ENCODE peak calls at places on chromosomes 7 and 10, in four cellular contexts. J is T-helper 1 cell, A is SK-N-DZ, V is aorta. F is an unnamed sample.

GRCh38 chr10:12228851-12229250 is 32.9 kb downstream of the CDC123 start:
- DNase-seq in V (no peak), A (no peak), J (no peak), F (no peak)

GRCh38 chr10:34303022-34303421 is 512.1 kb downstream of the PARD3 start:
- DNase-seq in A (no peak), J (no peak), V (no peak), F (no peak)

GRCh38 chr10:114491933-114492332 is 87.6 kb upstream of the AFAP1L2 start:
- DNase-seq in J (no peak), V (no peak), A (no peak), F (no peak)

GRCh38 chr7:158167373-158167772 is 420.2 kb downstream of the PTPRN2 start:
- DNase-seq in A (no peak), J (no peak), V (no peak), F (no peak)

GRCh38 chr7:35253680-35254495 is at the start of gene TBX20:
- DNase-seq in J (peak; percentile 61), A (peak; percentile 84), V (peak; percentile 61), F (no peak)

GRCh38 chr10:86972613-86973380 is 4.5 kb downstream of the ADIRF start:
- DNase-seq in V (no peak), J (no peak), A (no peak), F (no peak)

GRCh38 chr10:27285093-27285492 is 44.5 kb upstream of the ACBD5 start:
- DNase-seq in J (peak; percentile 46), V (no peak), A (no peak), F (peak; percentile 9)

GRCh38 chr10:110568055-110568735 is 700 bp downstream of the SMC3 start:
- DNase-seq in A (peak; percentile 45), V (no peak), J (peak; percentile 69), F (peak; percentile 35)

GRCh38 chr10:94065344-94065743 is 71.6 kb downstream of the PLCE1 start:
- DNase-seq in J (no peak), V (no peak), A (no peak), F (no peak)

GRCh38 chr7:156121434-156121833 is 309.2 kb upstream of the SHH start:
- DNase-seq in V (no peak), A (no peak), J (no peak), F (no peak)

GRCh38 chr10:83346216-83346910 is 792.9 kb upstream of the GHITM start:
- DNase-seq in A (no peak), V (no peak), J (no peak), F (no peak)

GRCh38 chr7:50690541-50691011 is 92.1 kb downstream of the GRB10 start:
- DNase-seq in J (no peak), A (no peak), V (no peak), F (no peak)

GRCh38 chr10:71547841-71548493 is 151.2 kb downstream of the CDH23 start:
- DNase-seq in J (no peak), A (no peak), V (peak; percentile 75), F (no peak)

GRCh38 chr10:70292016-70292415 is 8.2 kb upstream of the NPFFR1 start:
- DNase-seq in A (no peak), V (no peak), J (no peak), F (no peak)

GRCh38 chr7:38929460-38930171 is 20.6 kb upstream of the VPS41 start:
- DNase-seq in A (no peak), V (no peak), J (no peak), F (no peak)

GRCh38 chr10:117778241-117778640 is 235.7 kb downstream of the EMX2 start:
- DNase-seq in J (no peak), V (no peak), A (no peak), F (no peak)

GRCh38 chr7:122674502-122674901 is 24.4 kb downstream of the RNF133 start:
- DNase-seq in J (no peak), V (no peak), A (no peak), F (no peak)

GRCh38 chr10:46301721-46302479 is 15.1 kb downstream of the ANTXRL start:
- DNase-seq in J (no peak), V (no peak), A (no peak), F (no peak)

GRCh38 chr10:123459371-123460224 is 206.6 kb upstream of the GPR26 start:
- DNase-seq in A (no peak), V (no peak), J (no peak), F (no peak)

GRCh38 chr10:74541375-74541774 is 285.0 kb upstream of the KAT6B start:
- DNase-seq in V (no peak), A (no peak), J (no peak), F (no peak)

GRCh38 chr7:3301831-3302618 is 973 bp downstream of the SDK1 start:
- DNase-seq in A (peak; percentile 43), V (no peak), J (no peak), F (no peak)

GRCh38 chr7:116213361-116214155 is 3.2 kb downstream of the TES start:
- DNase-seq in A (no peak), J (no peak), V (no peak), F (no peak)

GRCh38 chr10:22544325-22545068 is 169.9 kb downstream of the PIP4K2A start:
- DNase-seq in J (no peak), V (no peak), A (no peak), F (no peak)

GRCh38 chr10:79404690-79405131 is 40.7 kb downstream of the ZCCHC24 start:
- DNase-seq in A (no peak), J (no peak), V (peak; percentile 35), F (no peak)

GRCh38 chr7:107167483-107168232 is 1.1 kb upstream of the HBP1 start:
- DNase-seq in V (no peak), A (peak; percentile 79), J (no peak), F (peak; percentile 70)

GRCh38 chr7:151520419-151521229 is 929 bp upstream of the RHEB start:
- DNase-seq in J (peak; percentile 39), A (no peak), V (peak; percentile 80), F (no peak)

GRCh38 chr7:112064627-112065385 is 141.4 kb downstream of the DOCK4 start:
- DNase-seq in J (no peak), A (no peak), V (no peak), F (no peak)

GRCh38 chr10:117175901-117176534 is 21.3 kb upstream of the KCNK18 start:
- DNase-seq in A (peak; percentile 64), J (peak; percentile 63), V (peak; percentile 81), F (peak; percentile 33)

GRCh38 chr7:128405345-128406146 is 4.2 kb downstream of the IMPDH1 start:
- DNase-seq in V (peak; percentile 62), A (peak; percentile 47), J (peak; percentile 47), F (peak; percentile 58)

F was measured in effector memory CD4-positive, alpha-beta T cell.